ENCODE peak calls at places on chromosomes 3 and 15, in nine cellular contexts. E is transverse colon, J is upper lobe of right lung, S is hepatocyte, F is cardiac muscle cell, C is AG09309, O is ovary, B is WTC11, D is right atrium auricular region. N is an unnamed sample.

GRCh38 chr3:87793322-87793877 is 265.4 kb downstream of the CGGBP1 start:
- DNase-seq in F (no peak), O (no peak), S (no peak), E (no peak), C (no peak), J (no peak), B (peak; percentile 13), D (no peak), N (no peak)

GRCh38 chr3:61381745-61382392 is 130.6 kb upstream of the FHIT start:
- DNase-seq in S (peak; percentile 53), D (no peak), J (no peak), O (no peak), B (no peak), C (no peak), E (no peak), F (peak; percentile 26), N (no peak)

GRCh38 chr3:195196266-195196665 is 74.7 kb downstream of the XXYLT1 start:
- DNase-seq in J (no peak), O (no peak), E (no peak), D (peak; percentile 54), C (no peak), B (no peak), F (no peak), S (no peak), N (no peak)

GRCh38 chr3:194141415-194142155 is 5.6 kb downstream of the HES1 start:
- DNase-seq in B (peak; percentile 87), O (peak; percentile 93), S (peak; percentile 97), D (peak; percentile 91), C (peak; percentile 64), J (peak; percentile 97), E (peak; percentile 91), F (peak; percentile 91), N (no peak)

GRCh38 chr3:38638354-38638753 is 11.1 kb downstream of the SCN5A start:
- DNase-seq in J (no peak), D (no peak), E (no peak), S (no peak), F (no peak), C (no peak), O (no peak), B (no peak), N (no peak)

GRCh38 chr3:23712656-23713559 is 92.8 kb upstream of the UBE2E1 start:
- DNase-seq in S (peak; percentile 52), B (peak; percentile 74), C (peak; percentile 89), O (peak; percentile 54), J (no peak), E (peak; percentile 16), D (peak; percentile 77), F (peak; percentile 58), N (no peak)

GRCh38 chr3:57927916-57928315 is 80.3 kb upstream of the FLNB start:
- DNase-seq in E (no peak), S (no peak), J (no peak), O (no peak), F (no peak), C (no peak), D (no peak), B (no peak), N (no peak)

GRCh38 chr15:90316139-90316538 is 35.9 kb upstream of the ZNF774 start:
- DNase-seq in S (no peak), B (no peak), O (no peak), F (no peak), D (peak; percentile 44), E (no peak), J (no peak), C (no peak), N (no peak)

GRCh38 chr15:66825731-66826130 is 123.7 kb downstream of the SMAD6 start:
- DNase-seq in E (no peak), S (no peak), F (no peak), B (no peak), J (peak; percentile 56), O (no peak), C (no peak), D (no peak), N (no peak)

GRCh38 chr15:41713047-41713446 is 52.8 kb downstream of the MGA start:
- DNase-seq in F (no peak), J (no peak), B (no peak), D (no peak), E (peak; percentile 24), O (no peak), S (no peak), C (no peak), N (no peak)

GRCh38 chr3:58588030-58588614 is 10.9 kb upstream of the FAM107A start:
- DNase-seq in S (peak; percentile 60), O (no peak), D (no peak), E (no peak), C (no peak), F (peak; percentile 85), J (no peak), B (peak; percentile 68), N (no peak)

GRCh38 chr3:169564883-169565282 is 98.6 kb downstream of the MECOM start:
- DNase-seq in E (no peak), C (no peak), J (no peak), B (no peak), O (no peak), D (no peak), F (no peak), S (no peak), N (no peak)

GRCh38 chr3:147404800-147405551 is 1.4 kb downstream of the ZIC4 start:
- DNase-seq in C (no peak), B (peak; percentile 35), E (no peak), S (no peak), D (no peak), J (no peak), O (no peak), F (no peak), N (no peak)

GRCh38 chr3:129006864-129007263 is 5.8 kb downstream of the EFCC1 start:
- DNase-seq in B (no peak), J (no peak), F (no peak), S (no peak), E (no peak), O (no peak), D (no peak), C (no peak), N (no peak)

GRCh38 chr3:129005526-129006303 is 4.6 kb downstream of the EFCC1 start:
- DNase-seq in J (no peak), B (no peak), S (no peak), C (no peak), F (no peak), O (peak; percentile 87), E (peak; percentile 48), D (no peak), N (no peak)

GRCh38 chr3:129007792-129008191 is 6.7 kb downstream of the EFCC1 start:
- DNase-seq in J (no peak), S (no peak), B (no peak), C (no peak), O (no peak), E (no peak), D (no peak), F (no peak), N (no peak)

GRCh38 chr3:129010316-129010956 is 9.3 kb downstream of the EFCC1 start:
- DNase-seq in J (no peak), F (no peak), E (no peak), O (no peak), S (no peak), B (no peak), C (no peak), D (no peak), N (no peak)

GRCh38 chr3:129009266-129009665 is 8.2 kb downstream of the EFCC1 start:
- DNase-seq in S (no peak), F (no peak), B (no peak), D (no peak), E (no peak), O (no peak), C (no peak), J (no peak), N (no peak)
- TF ChIP-seq CTCF in S (no peak), F (no peak), B (no peak), D (no peak), E (no peak), O (no peak), C (no peak), J (no peak), N (no peak)

GRCh38 chr3:152835311-152836102 is 576 bp downstream of the P2RY1 start:
- DNase-seq in B (peak; percentile 71), F (peak; percentile 75), E (peak; percentile 61), O (peak; percentile 73), C (no peak), S (peak; percentile 79), J (peak; percentile 91), D (peak; percentile 69), N (no peak)
- TF ChIP-seq CTCF in B (no peak), F (peak; percentile 44), E (peak; percentile 19), O (no peak), C (peak; percentile 15), S (peak; percentile 47), J (peak; percentile 45), D (peak; percentile 22), N (peak; percentile 36)

DNA sequence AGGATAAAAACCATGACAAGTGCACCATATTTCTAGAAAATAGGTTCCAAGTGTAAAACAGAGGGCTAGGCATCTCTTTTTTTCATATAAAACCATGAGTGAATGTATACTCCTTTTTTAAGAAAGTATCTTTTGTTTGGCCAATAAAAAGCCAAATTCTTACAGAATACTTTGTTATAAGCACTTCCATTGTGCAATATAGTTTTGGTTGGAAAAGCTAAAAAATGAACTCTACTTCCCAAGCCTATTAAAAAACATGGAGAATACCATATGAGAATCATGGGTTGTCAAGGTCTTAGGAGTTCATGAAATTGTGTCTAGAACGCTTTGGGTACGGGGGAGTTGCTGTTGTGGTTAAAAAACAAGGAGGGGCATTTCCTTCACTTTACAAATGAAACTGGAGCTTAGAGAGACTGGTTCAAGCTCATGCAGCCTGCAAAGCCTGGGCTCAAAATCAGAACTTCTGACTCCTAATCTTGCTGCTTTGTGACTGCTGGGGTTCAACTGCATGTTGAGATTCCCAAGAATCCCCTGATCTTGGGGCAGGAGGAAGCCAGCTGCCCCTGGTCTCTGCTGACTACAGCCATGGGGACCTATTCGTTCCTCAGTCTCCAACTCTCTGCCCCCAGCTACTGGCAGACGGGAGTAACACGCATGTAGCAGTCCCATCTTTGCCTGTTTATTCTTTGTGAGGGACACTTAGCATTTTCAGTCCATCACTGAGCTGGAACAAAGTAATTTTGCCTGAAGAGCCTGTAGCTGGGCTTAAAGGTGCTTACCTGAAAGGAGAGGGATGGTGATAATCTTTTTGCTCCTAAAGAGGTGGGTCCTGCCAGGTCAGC is 229.1 kb downstream of the CHST2 start:
- DNase-seq in S (no peak), J (no peak), B (no peak), O (no peak), E (no peak), F (no peak), C (no peak), D (no peak), N (no peak)
- TF ChIP-seq CTCF in S (no peak), J (no peak), B (no peak), O (no peak), E (no peak), F (peak; percentile 11), C (peak; percentile 29), D (no peak), N (peak; percentile 23)

DNA sequence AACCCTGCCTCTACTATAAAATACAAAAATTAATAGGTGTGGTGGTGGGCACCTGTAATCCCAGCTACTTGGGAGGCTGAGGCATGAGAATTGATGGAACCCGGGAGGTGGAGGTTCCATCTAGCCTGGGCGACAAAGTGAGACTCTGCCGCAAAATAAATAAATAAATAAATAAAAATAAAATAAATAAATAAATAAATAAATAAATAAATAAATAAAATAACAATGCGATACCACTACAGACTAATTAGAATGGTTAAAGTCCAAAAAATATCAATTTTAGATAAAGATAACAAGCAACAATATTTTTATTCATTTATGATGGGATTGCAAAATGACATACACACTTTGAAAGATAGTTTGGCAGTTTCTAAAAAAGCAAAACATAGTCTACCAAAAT is 1131.5 kb downstream of the SI start:
- DNase-seq in E (no peak), O (no peak), S (no peak), J (no peak), B (no peak), D (no peak), F (no peak), C (no peak), N (no peak)
- TF ChIP-seq CTCF in E (no peak), O (no peak), S (no peak), J (no peak), B (no peak), D (no peak), F (no peak), C (no peak), N (no peak)